ENCODE peak calls at places on chromosomes 13 and 19, in four cellular contexts. One of them, this sample, is unnamed. For H3K27me3 and H3K36me3, the result is how much of the 10 kb centered on the place peaks cover.

GRCh38 chr19:50322931-50323781 is 6.0 kb downstream of the KCNC3 start:
- DNase-seq in thyroid gland: no peak
- DNase-seq in WERI-Rb-1: no peak
- DNase-seq in GM23338: no peak
- DNase-seq in this sample: peak

GRCh38 chr13:30052127-30052526 is 201.7 kb upstream of the UBL3 start:
- DNase-seq in thyroid gland: no peak
- DNase-seq in WERI-Rb-1: no peak
- DNase-seq in GM23338: peak
- DNase-seq in this sample: no peak

GRCh38 chr13:112777637-112778406 is 88.0 kb downstream of the ATP11A start:
- DNase-seq in thyroid gland: no peak
- DNase-seq in WERI-Rb-1: peak
- DNase-seq in GM23338: no peak
- DNase-seq in this sample: peak

GRCh38 chr13:114161644-114162532 is 17.2 kb upstream of the CFAP97D2 start:
- DNase-seq in thyroid gland: peak
- DNase-seq in WERI-Rb-1: no peak
- DNase-seq in GM23338: no peak
- DNase-seq in this sample: peak

GRCh38 chr13:98782654-98783053 is 30.2 kb upstream of the SLC15A1 start:
- DNase-seq in thyroid gland: no peak
- DNase-seq in WERI-Rb-1: no peak
- DNase-seq in GM23338: no peak
- DNase-seq in this sample: no peak

GRCh38 chr13:104975272-104975671 is 1560.2 kb downstream of the EFNB2 start:
- DNase-seq in thyroid gland: no peak
- DNase-seq in WERI-Rb-1: no peak
- DNase-seq in GM23338: no peak
- DNase-seq in this sample: no peak

GRCh38 chr13:75812751-75813181 is 176.6 kb downstream of the LMO7 start:
- DNase-seq in thyroid gland: no peak
- DNase-seq in WERI-Rb-1: no peak
- DNase-seq in GM23338: no peak
- DNase-seq in this sample: no peak

GRCh38 chr19:33385956-33386355 is 12.4 kb downstream of the CEBPG start:
- DNase-seq in thyroid gland: peak
- DNase-seq in WERI-Rb-1: no peak
- DNase-seq in GM23338: no peak
- DNase-seq in this sample: no peak

DNA sequence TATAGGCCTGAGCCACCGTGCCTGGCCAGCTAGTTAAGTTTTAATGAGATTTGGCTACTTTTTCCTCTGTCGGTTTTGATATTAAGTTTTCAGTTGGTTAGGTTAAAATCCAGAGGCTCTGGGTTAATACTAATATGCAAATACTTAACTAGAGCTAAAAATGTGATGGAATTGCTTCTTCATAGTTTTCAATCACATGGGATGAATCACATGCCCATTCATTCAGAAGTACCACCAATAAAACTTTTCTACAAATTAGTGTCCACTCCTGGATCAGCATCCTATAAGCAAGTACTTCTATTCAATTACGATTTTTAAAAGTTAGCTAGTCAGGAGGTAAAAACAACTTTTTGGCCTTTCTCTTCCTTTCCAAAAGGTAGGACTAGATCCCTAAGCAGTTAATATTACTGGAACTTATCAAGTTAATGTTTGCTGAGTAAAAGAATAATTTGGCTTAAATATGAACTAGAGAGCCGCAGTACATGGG is 4.3 kb downstream of the SLC25A30 start:
- DNase-seq in thyroid gland: no peak
- DNase-seq in WERI-Rb-1: no peak
- DNase-seq in GM23338: no peak
- DNase-seq in this sample: no peak
- H3K4me3 ChIP-seq in thyroid gland: no peak
- H3K4me3 ChIP-seq in WERI-Rb-1: no peak
- H3K4me3 ChIP-seq in GM23338: no peak
- H3K4me3 ChIP-seq in this sample: no peak

DNA sequence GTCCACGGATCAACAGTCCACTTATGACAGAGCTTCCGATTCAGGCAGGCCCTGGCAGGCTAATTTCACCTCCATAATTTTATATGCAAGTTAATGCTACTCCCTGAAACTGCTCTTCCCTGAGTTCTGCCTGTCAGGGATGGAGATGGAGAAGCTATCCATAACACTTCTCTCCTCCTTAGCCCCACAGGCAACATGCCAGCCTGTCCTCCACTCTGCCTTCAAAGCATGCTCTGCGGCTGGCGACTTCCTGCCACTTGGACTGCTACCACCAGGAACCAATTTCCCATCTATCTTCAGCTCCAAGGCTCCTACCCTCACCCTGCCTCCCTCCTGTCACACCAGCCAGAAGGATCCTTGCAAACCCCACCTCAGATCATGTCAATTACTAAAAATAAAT is 35.4 kb downstream of the GSX1 start:
- DNase-seq in thyroid gland: no peak
- DNase-seq in WERI-Rb-1: no peak
- DNase-seq in GM23338: no peak
- DNase-seq in this sample: no peak
- H3K27me3 ChIP-seq in thyroid gland: under half
- H3K27me3 ChIP-seq in WERI-Rb-1: half or more
- H3K27me3 ChIP-seq in GM23338: half or more
- H3K27me3 ChIP-seq in this sample: half or more

GRCh38 chr13:32147193-32147592 is 115.6 kb downstream of the FRY start:
- DNase-seq in thyroid gland: no peak
- DNase-seq in WERI-Rb-1: no peak
- DNase-seq in GM23338: no peak
- DNase-seq in this sample: no peak

GRCh38 chr13:32147976-32148375 is 116.4 kb downstream of the FRY start:
- DNase-seq in thyroid gland: no peak
- DNase-seq in WERI-Rb-1: no peak
- DNase-seq in GM23338: no peak
- DNase-seq in this sample: no peak

GRCh38 chr13:32150794-32151193 is 119.2 kb downstream of the FRY start:
- DNase-seq in thyroid gland: peak
- DNase-seq in WERI-Rb-1: no peak
- DNase-seq in GM23338: no peak
- DNase-seq in this sample: no peak

GRCh38 chr13:32153056-32153455 is 121.5 kb downstream of the FRY start:
- DNase-seq in thyroid gland: no peak
- DNase-seq in WERI-Rb-1: no peak
- DNase-seq in GM23338: no peak
- DNase-seq in this sample: no peak

DNA sequence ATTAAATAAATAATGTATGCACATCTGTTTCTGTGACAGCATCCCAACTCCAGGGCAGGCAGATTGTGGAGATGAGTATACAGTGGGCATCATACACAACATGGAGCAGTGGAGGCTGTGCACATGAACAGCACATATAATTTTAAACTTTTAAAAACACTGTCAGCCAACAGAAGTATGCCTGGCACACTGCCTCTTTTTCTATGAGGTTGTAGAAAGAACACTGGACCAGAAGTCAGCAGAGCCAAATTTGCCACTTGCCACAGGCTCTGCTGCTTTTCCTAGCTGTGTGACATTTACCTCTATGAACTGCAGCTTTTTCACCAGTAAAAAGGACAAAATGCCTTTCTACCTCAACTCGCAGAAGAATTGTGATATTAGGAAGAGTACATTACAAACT is 118.7 kb downstream of the FRY start:
- DNase-seq in thyroid gland: no peak
- DNase-seq in WERI-Rb-1: no peak
- DNase-seq in GM23338: no peak
- DNase-seq in this sample: no peak
- H3K36me3 ChIP-seq in thyroid gland: under half
- H3K36me3 ChIP-seq in WERI-Rb-1: under half
- H3K36me3 ChIP-seq in GM23338: under half
- H3K36me3 ChIP-seq in this sample: under half

DNA sequence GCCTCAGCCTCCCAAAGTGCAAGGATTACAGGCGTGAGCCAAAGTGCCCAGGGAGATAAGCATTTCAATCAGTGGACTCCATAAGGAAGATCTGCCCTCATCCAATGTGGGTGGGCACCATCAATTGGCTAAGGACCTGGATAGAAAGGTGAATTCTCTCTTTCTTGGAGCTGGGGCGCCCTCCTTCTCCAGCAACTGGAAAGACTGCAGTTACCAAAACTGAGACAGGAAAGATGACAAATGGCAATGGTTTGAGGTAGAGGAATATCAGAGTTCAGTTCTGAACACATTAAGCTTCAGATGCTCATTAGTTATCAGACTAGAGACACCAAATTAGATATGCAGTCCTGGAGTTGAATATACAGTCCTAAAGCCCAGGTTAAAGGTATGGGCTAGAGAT is 10.5 kb upstream of the ELF1 start:
- DNase-seq in thyroid gland: no peak
- DNase-seq in WERI-Rb-1: no peak
- DNase-seq in GM23338: peak
- DNase-seq in this sample: no peak
- H3K4me3 ChIP-seq in thyroid gland: no peak
- H3K4me3 ChIP-seq in WERI-Rb-1: no peak
- H3K4me3 ChIP-seq in GM23338: no peak
- H3K4me3 ChIP-seq in this sample: no peak

GRCh38 chr19:9086761-9087160 is at the start of gene OR1M1:
- DNase-seq in thyroid gland: no peak
- DNase-seq in WERI-Rb-1: no peak
- DNase-seq in GM23338: no peak
- DNase-seq in this sample: no peak
- H3K27me3 ChIP-seq in thyroid gland: under half
- H3K27me3 ChIP-seq in WERI-Rb-1: half or more
- H3K27me3 ChIP-seq in GM23338: under half
- H3K27me3 ChIP-seq in this sample: under half

DNA sequence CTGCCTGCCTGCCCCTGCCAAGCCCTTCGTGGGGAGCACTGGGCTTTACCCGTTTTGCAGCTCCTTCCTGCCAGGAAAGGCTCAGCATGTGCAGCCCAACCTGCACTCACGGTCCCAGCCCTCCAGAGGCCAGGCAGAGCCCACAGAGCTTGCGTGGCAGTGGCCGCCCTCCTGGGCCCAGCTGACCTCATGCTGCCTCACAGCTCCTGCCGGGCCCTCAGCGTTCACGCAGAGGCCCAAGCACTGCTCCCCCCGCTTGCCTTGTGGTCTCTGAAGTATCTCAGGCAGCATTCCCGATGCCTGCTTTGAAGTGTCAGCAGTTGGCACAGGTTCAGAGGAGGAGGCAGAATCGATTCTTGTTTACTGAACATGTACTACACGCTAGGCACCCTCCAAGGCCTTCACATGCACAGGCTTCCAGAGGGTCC is 32.5 kb downstream of the CAPN12 start:
- DNase-seq in thyroid gland: peak
- DNase-seq in WERI-Rb-1: no peak
- DNase-seq in GM23338: no peak
- DNase-seq in this sample: no peak
- H3K36me3 ChIP-seq in thyroid gland: half or more
- H3K36me3 ChIP-seq in WERI-Rb-1: half or more
- H3K36me3 ChIP-seq in GM23338: under half
- H3K36me3 ChIP-seq in this sample: half or more

GRCh38 chr13:21476893-21477472 is 17.9 kb upstream of the ZDHHC20 start:
- DNase-seq in thyroid gland: peak
- DNase-seq in WERI-Rb-1: peak
- DNase-seq in GM23338: peak
- DNase-seq in this sample: peak
- H3K4me3 ChIP-seq in thyroid gland: no peak
- H3K4me3 ChIP-seq in WERI-Rb-1: peak
- H3K4me3 ChIP-seq in GM23338: peak
- H3K4me3 ChIP-seq in this sample: peak

GRCh38 chr19:5331790-5332189 is 8.8 kb downstream of the PTPRS start:
- DNase-seq in thyroid gland: no peak
- DNase-seq in WERI-Rb-1: no peak
- DNase-seq in GM23338: no peak
- DNase-seq in this sample: no peak
- H3K27me3 ChIP-seq in thyroid gland: under half
- H3K27me3 ChIP-seq in WERI-Rb-1: under half
- H3K27me3 ChIP-seq in GM23338: under half
- H3K27me3 ChIP-seq in this sample: under half